ENCODE peak calls at places on chromosomes 5 and 9, in eight cellular contexts. J is foreskin fibroblast; F is activated CD4-positive, alpha-beta T cell treated with anti-CD3 and anti-CD28 coated beads for 48 hours; G is RWPE2; M is fibroblast of the aortic adventitia; S is ELF-1; W is ELR; Y is HuH-7.5. T is an unnamed sample.

GRCh38 chr5:33241826-33242225 is 198.9 kb upstream of the TARS1 start:
- DNase-seq in J (no peak), F (no peak), G (no peak), M (no peak), S (no peak), W (no peak), Y (no peak), T (no peak)

GRCh38 chr5:113378486-113378885 is 56.3 kb downstream of the TSSK1B start:
- DNase-seq in J (no peak), F (no peak), G (no peak), M (peak), S (no peak), W (no peak), Y (no peak), T (no peak)

GRCh38 chr9:15306068-15306756 is 804 bp downstream of the TTC39B start:
- DNase-seq in J (peak), F (peak), G (peak), M (peak), S (peak), W (peak), Y (peak), T (peak)

GRCh38 chr9:130780415-130780814 is 54.6 kb upstream of the ABL1 start:
- DNase-seq in J (no peak), F (no peak), G (no peak), M (no peak), S (no peak), W (no peak), Y (no peak), T (no peak)

GRCh38 chr5:14871084-14871572 is 450 bp downstream of the ANKH start:
- DNase-seq in J (no peak), F (peak), G (no peak), M (no peak), S (no peak), W (peak), Y (no peak), T (no peak)

GRCh38 chr5:180522350-180522749 is 28.2 kb downstream of the CNOT6 start:
- DNase-seq in J (no peak), F (no peak), G (no peak), M (no peak), S (no peak), W (peak), Y (no peak), T (peak)

GRCh38 chr5:150035139-150035893 is 34.8 kb downstream of the HMGXB3 start:
- DNase-seq in J (no peak), F (no peak), G (no peak), M (no peak), S (no peak), W (no peak), Y (no peak), T (no peak)

GRCh38 chr5:151660616-151661015 is 26.1 kb downstream of the SPARC start:
- DNase-seq in J (peak), F (no peak), G (no peak), M (peak), S (no peak), W (peak), Y (no peak), T (peak)

GRCh38 chr9:129073404-129073803 is 7.5 kb upstream of the DOLPP1 start:
- DNase-seq in J (no peak), F (no peak), G (no peak), M (no peak), S (no peak), W (no peak), Y (no peak), T (no peak)

GRCh38 chr9:137538058-137538457 is 12.1 kb downstream of the PNPLA7 start:
- DNase-seq in J (no peak), F (no peak), G (no peak), M (no peak), S (no peak), W (no peak), Y (no peak), T (no peak)

GRCh38 chr5:95848701-95849100 is 26.2 kb upstream of the GLRX start:
- DNase-seq in J (peak), F (no peak), G (no peak), M (peak), S (no peak), W (peak), Y (no peak), T (no peak)

GRCh38 chr9:33051149-33051548 is 25.3 kb downstream of the SMU1 start:
- DNase-seq in J (no peak), F (no peak), G (no peak), M (no peak), S (no peak), W (no peak), Y (no peak), T (no peak)

GRCh38 chr5:179504191-179504590 is 46.2 kb upstream of the RUFY1 start:
- DNase-seq in J (no peak), F (no peak), G (no peak), M (no peak), S (no peak), W (no peak), Y (no peak), T (no peak)

GRCh38 chr5:153081385-153081784 is 409.1 kb upstream of the GRIA1 start:
- DNase-seq in J (peak), F (no peak), G (no peak), M (no peak), S (no peak), W (peak), Y (no peak), T (no peak)